ENCODE peak calls at places on chromosomes 2 and 18, in four cellular contexts. Z, N, J and V are unnamed samples. For H3K36me3 and H3K4me1, the result is how much of the 10 kb centered on the place peaks cover.

GRCh38 chr18:55592572-55592971 is 4.6 kb upstream of the TCF4 start:
- DNase-seq in Z (no peak), N (peak), J (no peak), V (no peak)

GRCh38 chr2:224807153-224807964 is 91.2 kb upstream of the CCDC195 start:
- DNase-seq in Z (no peak), J (no peak), N (no peak), V (no peak)

GRCh38 chr2:98027955-98028593 is 32.3 kb upstream of the TMEM131 start:
- DNase-seq in N (peak), Z (no peak), J (no peak), V (no peak)

GRCh38 chr2:179859523-179859922 is 1.9 kb downstream of the ZNF385B start:
- DNase-seq in Z (no peak), J (no peak), N (no peak), V (no peak)

GRCh38 chr2:181310967-181311366 is 146.2 kb upstream of the ITGA4 start:
- DNase-seq in J (no peak), Z (no peak), N (no peak), V (no peak)

GRCh38 chr2:237886702-237887481 is 27.5 kb downstream of the RAMP1 start:
- DNase-seq in N (peak), Z (peak), J (no peak), V (no peak)

GRCh38 chr2:54850171-54851122 is 127.0 kb downstream of the EML6 start:
- DNase-seq in J (no peak), N (no peak), Z (no peak), V (no peak)

GRCh38 chr2:1937480-1937879 is 193.2 kb upstream of the PXDN start:
- DNase-seq in J (no peak), Z (no peak), N (no peak), V (no peak)

GRCh38 chr18:31720867-31721266 is 36.5 kb upstream of the B4GALT6 start:
- DNase-seq in N (peak), J (no peak), Z (no peak), V (no peak)

GRCh38 chr2:121944072-121944829 is 188.8 kb downstream of the TSN start:
- DNase-seq in Z (peak), N (peak), J (no peak), V (peak)

GRCh38 chr18:58316400-58316942 is 272.4 kb downstream of the NEDD4L start:
- DNase-seq in Z (no peak), N (no peak), J (no peak), V (no peak)

GRCh38 chr18:24089059-24089458 is 49.8 kb upstream of the CABYR start:
- DNase-seq in N (no peak), J (no peak), Z (no peak), V (no peak)

GRCh38 chr2:225779829-225780228 is 380.3 kb downstream of the NYAP2 start:
- DNase-seq in J (no peak), Z (no peak), N (peak), V (peak)

GRCh38 chr2:64617631-64618151 is 36.0 kb downstream of the SERTAD2 start:
- DNase-seq in J (no peak), N (no peak), Z (no peak), V (peak)

GRCh38 chr2:179107737-179108136 is 57.8 kb upstream of the CCDC141 start:
- DNase-seq in J (no peak), N (peak), Z (peak), V (peak)

GRCh38 chr2:236336575-236337464 is 72.6 kb upstream of the ASB18 start:
- DNase-seq in Z (no peak), J (no peak), N (no peak), V (no peak)

GRCh38 chr18:44098551-44099098 is 582.1 kb upstream of the SETBP1 start:
- DNase-seq in N (peak), Z (no peak), J (no peak), V (peak)

GRCh38 chr2:167430447-167430846 is 542.2 kb downstream of the XIRP2 start:
- DNase-seq in Z (no peak), J (no peak), N (no peak), V (no peak)

GRCh38 chr2:135657806-135658582 is 83.7 kb upstream of the UBXN4 start:
- DNase-seq in N (no peak), J (no peak), Z (no peak), V (no peak)

GRCh38 chr2:181916726-181917377 is 25.3 kb downstream of the ITPRID2 start:
- DNase-seq in N (peak), Z (no peak), J (no peak), V (no peak)

GRCh38 chr2:172101707-172102158 is 967 bp downstream of the DLX2 start:
- DNase-seq in N (no peak), J (no peak), Z (no peak), V (no peak)

GRCh38 chr18:76978616-76979015 is 154.0 kb downstream of the MBP start:
- DNase-seq in N (no peak), Z (no peak), J (no peak), V (no peak)

GRCh38 chr18:76977681-76978234 is 154.8 kb downstream of the MBP start:
- DNase-seq in N (no peak), Z (no peak), J (no peak), V (peak)

GRCh38 chr18:76979111-76979751 is 153.4 kb downstream of the MBP start:
- DNase-seq in J (no peak), N (no peak), Z (no peak), V (no peak)

GRCh38 chr18:76975577-76976110 is 153.3 kb downstream of the ZNF236 start:
- DNase-seq in N (no peak), Z (no peak), J (no peak), V (no peak)

DNA sequence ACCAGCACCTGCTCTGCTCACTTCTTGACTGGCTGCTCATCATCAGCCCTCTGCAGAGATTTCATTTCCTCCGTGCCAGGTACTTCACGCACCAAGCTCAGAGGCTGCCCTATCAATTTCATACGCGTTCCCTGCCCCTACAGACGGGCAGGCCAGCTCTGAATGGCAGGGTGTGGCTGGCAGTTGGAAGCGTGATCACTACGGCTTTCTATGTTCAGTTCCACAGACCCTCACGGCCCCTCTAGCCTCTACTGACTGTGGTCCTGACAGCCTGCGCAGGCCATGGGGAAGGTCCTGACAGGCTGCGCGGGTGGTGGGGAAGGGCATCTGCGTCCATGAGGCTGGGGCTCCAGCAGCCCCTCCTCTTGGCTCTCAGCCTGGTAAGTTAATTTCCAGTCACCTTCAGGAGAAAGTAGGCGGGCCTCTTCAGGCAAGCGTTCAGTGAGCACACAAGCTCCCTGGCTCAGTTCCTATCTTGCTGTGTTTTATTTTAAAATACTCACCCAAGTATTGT is 154.8 kb downstream of the ZNF236 start:
- DNase-seq in Z (no peak), N (no peak), J (peak), V (no peak)
- H3K4me3 ChIP-seq in Z (no peak), N (no peak), J (no peak), V (no peak)

GRCh38 chr2:149744845-149745244 is 157.3 kb upstream of the MMADHC start:
- DNase-seq in N (peak), Z (no peak), J (no peak), V (no peak)
- H3K36me3 ChIP-seq in N (under half), Z (under half), J (under half), V (under half)

GRCh38 chr2:45264227-45265225 is 255.3 kb upstream of the SIX2 start:
- DNase-seq in J (no peak), N (no peak), Z (no peak), V (no peak)

GRCh38 chr2:45268631-45269030 is 259.4 kb upstream of the SIX2 start:
- DNase-seq in Z (no peak), J (no peak), N (no peak), V (no peak)

GRCh38 chr2:45269149-45269793 is 260.0 kb upstream of the SIX2 start:
- DNase-seq in J (no peak), Z (no peak), N (peak), V (no peak)

GRCh38 chr2:45265336-45265735 is 256.1 kb upstream of the SIX2 start:
- DNase-seq in N (no peak), Z (no peak), J (no peak), V (no peak)

DNA sequence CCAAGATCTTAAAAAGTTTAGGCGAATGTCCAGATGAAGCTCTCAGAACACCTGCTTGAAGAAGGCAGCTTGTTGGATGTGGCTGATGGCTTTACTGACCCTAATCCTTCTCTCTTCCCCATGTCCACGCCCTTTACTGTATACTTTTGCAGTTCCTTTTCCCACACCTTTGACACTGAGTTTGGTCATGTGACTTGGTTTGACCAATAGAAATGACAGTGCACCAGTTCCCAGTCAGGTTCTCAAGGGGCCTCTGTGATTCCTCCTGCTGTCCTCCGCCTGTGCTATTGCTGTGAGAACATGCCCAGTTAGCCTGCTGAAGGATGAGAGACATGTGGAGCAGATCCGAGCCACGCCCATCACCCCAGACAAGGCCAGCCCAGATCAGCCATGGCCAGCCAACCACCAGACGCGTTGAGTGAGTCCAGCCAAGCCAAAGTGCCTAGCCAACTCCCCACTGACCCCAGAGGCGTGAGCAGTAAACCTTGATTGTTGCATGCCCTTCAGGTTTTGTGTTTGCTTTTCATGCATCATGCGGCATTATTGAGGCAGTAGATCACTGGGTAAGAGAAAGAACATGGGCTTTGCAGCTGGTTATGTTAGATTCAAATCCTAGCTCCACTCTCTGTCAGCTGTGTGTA is 257.9 kb upstream of the SIX2 start:
- DNase-seq in N (no peak), Z (peak), J (no peak), V (no peak)
- H3K4me1 ChIP-seq in N (under half), Z (under half), J (under half), V (under half)

GRCh38 chr18:80115035-80115434 is 6.0 kb downstream of the ADNP2 start:
- DNase-seq in N (no peak), J (no peak), Z (no peak), V (no peak)

GRCh38 chr18:80120932-80121331 is 11.9 kb downstream of the ADNP2 start:
- DNase-seq in N (no peak), Z (no peak), J (no peak), V (no peak)

GRCh38 chr18:80124131-80124530 is 15.1 kb downstream of the ADNP2 start:
- DNase-seq in Z (no peak), J (no peak), N (no peak), V (no peak)

DNA sequence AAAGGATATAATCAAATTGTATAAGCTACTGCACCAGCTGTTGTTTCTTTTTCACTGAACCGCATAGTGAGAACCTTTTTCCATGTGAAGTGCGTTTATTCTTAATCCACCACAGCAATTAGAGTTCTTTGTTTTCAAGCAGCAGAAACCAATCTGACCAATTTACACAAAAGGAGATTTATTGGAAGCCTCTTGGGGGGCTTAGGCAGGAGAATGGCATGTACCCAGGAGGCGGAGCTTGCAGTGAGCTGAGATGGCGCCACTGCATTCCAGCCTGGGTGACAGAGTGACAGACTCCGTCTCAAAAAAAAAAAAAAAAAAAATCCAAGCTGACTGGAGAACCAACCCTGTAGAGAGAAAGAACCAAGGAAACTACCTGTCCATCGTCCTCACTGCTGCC is 10.0 kb downstream of the ADNP2 start:
- DNase-seq in Z (no peak), J (no peak), N (no peak), V (no peak)
- H3K4me3 ChIP-seq in Z (no peak), J (no peak), N (no peak), V (no peak)

GRCh38 chr2:37013315-37013641 is 46.9 kb upstream of the STRN start:
- DNase-seq in J (no peak), N (no peak), Z (no peak), V (no peak)
- H3K36me3 ChIP-seq in J (under half), N (under half), Z (under half), V (under half)